ENCODE peak calls at places on chromosomes 4 and X, in ten cellular contexts. I is suprapubic skin, Z is AG09309, M is upper lobe of left lung, G is heart right ventricle, Y is left ventricle myocardium inferior, L is ovary, W is choroid plexus epithelial cell, F is AG04450, C is lower leg skin. S is an unnamed sample.

GRCh38 chr4:4293279-4293678 is 3.2 kb downstream of the ZBTB49 start:
- DNase-seq in C (no peak), G (no peak), Y (no peak), I (peak; percentile 3), W (no peak), M (no peak), L (no peak), Z (no peak), F (no peak), S (no peak)

GRCh38 chr4:174365018-174365587 is 81.4 kb downstream of the CEP44 start:
- DNase-seq in W (peak; percentile 74), M (no peak), Y (no peak), F (peak; percentile 6), L (no peak), I (no peak), Z (peak; percentile 20), C (no peak), G (peak; percentile 14), S (no peak)

GRCh38 chrX:49029876-49030275 is 13.3 kb downstream of the TFE3 start:
- DNase-seq in Y (no peak), I (no peak), W (no peak), Z (no peak), F (no peak), M (no peak), G (no peak), L (no peak), C (no peak), S (no peak)

GRCh38 chr4:170339522-170339921 is 249.8 kb upstream of the AADAT start:
- DNase-seq in Y (no peak), I (no peak), Z (no peak), W (no peak), L (no peak), G (no peak), F (no peak), M (no peak), C (no peak), S (no peak)

GRCh38 chrX:120462370-120462769 is 6.7 kb downstream of the LAMP2 start:
- DNase-seq in L (no peak), Y (no peak), Z (no peak), M (no peak), W (no peak), C (no peak), F (no peak), I (no peak), G (no peak), S (no peak)

GRCh38 chr4:146183209-146183608 is 7.7 kb downstream of the LSM6 start:
- DNase-seq in M (no peak), W (no peak), F (no peak), L (no peak), Y (no peak), I (no peak), G (no peak), Z (no peak), C (no peak), S (no peak)

GRCh38 chrX:106619797-106620196 is 8.0 kb downstream of the RADX start:
- DNase-seq in F (no peak), L (no peak), I (no peak), Y (no peak), W (peak; percentile 31), Z (no peak), M (no peak), G (no peak), C (no peak), S (no peak)

GRCh38 chr4:119209077-119209476 is 3.4 kb upstream of the USP53 start:
- DNase-seq in G (no peak), Y (no peak), M (no peak), C (peak; percentile 46), W (peak; percentile 92), Z (peak; percentile 76), F (peak; percentile 66), L (no peak), I (no peak), S (peak; percentile 91)

GRCh38 chr4:183485411-183486160 is 19.3 kb upstream of the ING2 start:
- DNase-seq in G (no peak), Y (no peak), M (no peak), F (no peak), C (no peak), W (no peak), Z (no peak), I (no peak), L (no peak), S (no peak)

GRCh38 chrX:129961180-129962083 is 21.0 kb upstream of the BCORL1 start:
- DNase-seq in M (peak; percentile 88), I (peak; percentile 76), W (no peak), F (no peak), Z (no peak), Y (peak; percentile 44), G (peak; percentile 23), L (no peak), C (peak; percentile 38), S (no peak)

GRCh38 chrX:6279277-6279909 is 50.7 kb upstream of the NLGN4X start:
- DNase-seq in W (no peak), Y (no peak), M (no peak), C (no peak), I (no peak), L (no peak), F (no peak), G (no peak), Z (no peak), S (no peak)

GRCh38 chr4:7451800-7452199 is 17.1 kb upstream of the PSAPL1 start:
- DNase-seq in C (no peak), G (no peak), L (no peak), I (no peak), Z (no peak), M (no peak), Y (no peak), F (no peak), W (no peak), S (no peak)

GRCh38 chr4:16897991-16898827 is at the start of gene LDB2:
- DNase-seq in Z (peak; percentile 83), G (peak; percentile 83), W (peak; percentile 91), L (peak; percentile 82), I (peak; percentile 77), C (peak; percentile 29), Y (peak; percentile 75), M (no peak), F (peak; percentile 75), S (peak; percentile 72)

GRCh38 chr4:16900325-16900724 is 1.9 kb upstream of the LDB2 start:
- DNase-seq in L (no peak), C (no peak), Y (no peak), M (no peak), F (no peak), W (no peak), Z (no peak), I (no peak), G (no peak), S (no peak)

GRCh38 chr4:16897351-16897750 is 1.1 kb downstream of the LDB2 start:
- DNase-seq in I (no peak), M (no peak), Z (no peak), L (no peak), Y (no peak), G (no peak), F (no peak), C (no peak), W (peak; percentile 50), S (no peak)

GRCh38 chr4:16894406-16894805 is 4.0 kb downstream of the LDB2 start:
- DNase-seq in F (no peak), L (no peak), C (no peak), G (no peak), M (no peak), Y (no peak), Z (no peak), W (no peak), I (no peak), S (no peak)

GRCh38 chr4:16896871-16897270 is 1.6 kb downstream of the LDB2 start:
- DNase-seq in C (no peak), F (peak; percentile 50), Z (peak; percentile 61), G (no peak), Y (no peak), W (peak; percentile 87), L (no peak), I (no peak), M (no peak), S (no peak)
- H3K4me3 ChIP-seq in C (no peak overlapping the region), F (peak overlapping the region; percentile 74), Z (peak overlapping the region; percentile 67), G (peak overlapping the region; percentile 37), Y (peak overlapping the region; percentile 73), W (peak overlapping the region; percentile 59), L (peak overlapping the region; percentile 40), I (peak overlapping the region; percentile 49), M (peak overlapping the region; percentile 46), S (peak overlapping the region; percentile 36)

GRCh38 chr4:127783971-127784519 is 1.9 kb downstream of the HSPA4L start:
- DNase-seq in I (no peak), C (no peak), G (no peak), M (no peak), L (no peak), W (no peak), F (no peak), Z (no peak), Y (no peak), S (no peak)
- H3K4me3 ChIP-seq in I (peak overlapping the region; percentile 89), C (no peak overlapping the region), G (no peak overlapping the region), M (no peak overlapping the region), L (no peak overlapping the region), W (no peak overlapping the region), F (no peak overlapping the region), Z (no peak overlapping the region), Y (peak overlapping the region; percentile 79), S (peak overlapping the region; percentile 71)

GRCh38 chrX:29872831-29873230 is 342.5 kb upstream of the MAGEB2 start:
- DNase-seq in Y (no peak), F (no peak), G (no peak), I (no peak), C (no peak), M (no peak), W (no peak), L (no peak), Z (no peak), S (no peak)
- H3K4me3 ChIP-seq in Y (no peak overlapping the region), F (no peak overlapping the region), G (no peak overlapping the region), I (no peak overlapping the region), C (no peak overlapping the region), M (no peak overlapping the region), W (no peak overlapping the region), L (no peak overlapping the region), Z (no peak overlapping the region), S (no peak overlapping the region)

GRCh38 chrX:154545673-154546274 is 872 bp downstream of the G6PD start:
- DNase-seq in L (no peak), G (no peak), F (no peak), Y (no peak), I (no peak), W (no peak), M (no peak), C (no peak), Z (no peak), S (no peak)
- H3K4me3 ChIP-seq in L (peak overlapping the region; percentile 65), G (no peak overlapping the region), F (peak overlapping the region; percentile 74), Y (peak overlapping the region; percentile 78), I (peak overlapping the region; percentile 67), W (peak overlapping the region; percentile 76), M (peak overlapping the region; percentile 69), C (no peak overlapping the region), Z (peak overlapping the region; percentile 54), S (peak overlapping the region; percentile 72)

DNA sequence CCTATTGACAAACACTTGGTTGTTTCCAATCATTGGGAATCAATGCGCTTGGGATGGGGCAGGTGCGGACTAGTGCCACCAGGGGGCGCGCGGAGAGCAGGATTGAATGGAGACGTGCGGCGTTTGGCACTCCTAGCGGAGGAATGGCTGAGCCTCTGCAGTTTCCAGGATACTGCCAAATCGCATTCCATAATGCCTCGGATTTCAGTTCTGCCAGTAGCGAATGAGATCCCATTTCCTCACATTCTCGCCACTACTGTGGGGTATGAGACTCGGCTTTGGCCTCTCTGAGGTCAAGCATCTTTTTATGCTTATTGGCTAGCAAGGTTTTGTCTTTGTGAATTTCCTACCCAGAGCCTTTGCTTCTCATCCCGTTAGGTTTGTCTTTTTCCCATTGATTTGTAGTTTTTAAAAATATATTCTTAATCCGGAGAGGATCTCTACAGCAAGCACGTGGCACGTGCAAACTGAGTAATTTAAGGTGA is 28.7 kb downstream of the CLDN34 start:
- DNase-seq in L (peak; percentile 88), Z (peak; percentile 66), Y (peak; percentile 81), I (peak; percentile 89), W (peak; percentile 83), C (peak; percentile 68), F (peak; percentile 51), G (peak; percentile 82), M (peak; percentile 89), S (peak; percentile 33)
- H3K4me3 ChIP-seq in L (no peak overlapping the region), Z (no peak overlapping the region), Y (no peak overlapping the region), I (no peak overlapping the region), W (no peak overlapping the region), C (no peak overlapping the region), F (no peak overlapping the region), G (no peak overlapping the region), M (no peak overlapping the region), S (no peak overlapping the region)